ENCODE peak calls at places on chromosomes 3 and 15, in six cellular contexts. One of them, this sample, is unnamed.

GRCh38 chr3:195365371-195365770 is 77.4 kb downstream of the ACAP2 start:
- DNase-seq in HCT116: no peak
- DNase-seq in HepG2: no peak
- DNase-seq in K562: no peak
- DNase-seq in H1: no peak
- DNase-seq in SK-N-SH: no peak
- DNase-seq in this sample: no peak

GRCh38 chr3:42895332-42895868 is 10.5 kb upstream of the ZNF662 start:
- DNase-seq in HCT116: no peak
- DNase-seq in HepG2: no peak
- DNase-seq in K562: no peak
- DNase-seq in H1: no peak
- DNase-seq in SK-N-SH: no peak
- DNase-seq in this sample: no peak

GRCh38 chr3:77041756-77042155 is 1.9 kb downstream of the ROBO2 start:
- DNase-seq in HCT116: no peak
- DNase-seq in HepG2: no peak
- DNase-seq in K562: no peak
- DNase-seq in H1: no peak
- DNase-seq in SK-N-SH: no peak
- DNase-seq in this sample: no peak

GRCh38 chr3:197371521-197372075 is 73.2 kb upstream of the DLG1 start:
- DNase-seq in HCT116: no peak
- DNase-seq in HepG2: no peak
- DNase-seq in K562: no peak
- DNase-seq in H1: no peak
- DNase-seq in SK-N-SH: no peak
- DNase-seq in this sample: no peak

GRCh38 chr3:52172262-52172757 is 18.1 kb upstream of the POC1A start:
- DNase-seq in HCT116: no peak
- DNase-seq in HepG2: no peak
- DNase-seq in K562: no peak
- DNase-seq in H1: no peak
- DNase-seq in SK-N-SH: no peak
- DNase-seq in this sample: no peak

GRCh38 chr3:988790-989189 is 104.0 kb upstream of the CNTN6 start:
- DNase-seq in HCT116: no peak
- DNase-seq in HepG2: no peak
- DNase-seq in K562: no peak
- DNase-seq in H1: no peak
- DNase-seq in SK-N-SH: no peak
- DNase-seq in this sample: no peak

GRCh38 chr15:35000511-35000910 is 12.4 kb upstream of the ZNF770 start:
- DNase-seq in HCT116: peak; percentile 76
- DNase-seq in HepG2: no peak
- DNase-seq in K562: no peak
- DNase-seq in H1: no peak
- DNase-seq in SK-N-SH: no peak
- DNase-seq in this sample: no peak

GRCh38 chr3:144362126-144362525 is 390.5 kb downstream of the DIPK2A start:
- DNase-seq in HCT116: no peak
- DNase-seq in HepG2: no peak
- DNase-seq in K562: no peak
- DNase-seq in H1: no peak
- DNase-seq in SK-N-SH: no peak
- DNase-seq in this sample: no peak

GRCh38 chr3:196339493-196340254 is 1.5 kb upstream of the TM4SF19 start:
- DNase-seq in HCT116: no peak
- DNase-seq in HepG2: peak; percentile 21
- DNase-seq in K562: peak; percentile 34
- DNase-seq in H1: no peak
- DNase-seq in SK-N-SH: no peak
- DNase-seq in this sample: no peak

GRCh38 chr3:12423918-12424634 is 60.2 kb upstream of the TSEN2 start:
- DNase-seq in HCT116: no peak
- DNase-seq in HepG2: no peak
- DNase-seq in K562: no peak
- DNase-seq in H1: peak; percentile 7
- DNase-seq in SK-N-SH: peak; percentile 40
- DNase-seq in this sample: no peak

GRCh38 chr3:149339931-149340309 is 6.5 kb upstream of the TM4SF18 start:
- DNase-seq in HCT116: peak; percentile 93
- DNase-seq in HepG2: peak; percentile 77
- DNase-seq in K562: no peak
- DNase-seq in H1: no peak
- DNase-seq in SK-N-SH: no peak
- DNase-seq in this sample: peak; percentile 17

GRCh38 chr3:149179225-149179624 is 42.4 kb downstream of the CP start:
- DNase-seq in HCT116: no peak
- DNase-seq in HepG2: no peak
- DNase-seq in K562: no peak
- DNase-seq in H1: no peak
- DNase-seq in SK-N-SH: no peak
- DNase-seq in this sample: no peak

GRCh38 chr3:195070321-195070720 is 200.6 kb downstream of the XXYLT1 start:
- DNase-seq in HCT116: no peak
- DNase-seq in HepG2: no peak
- DNase-seq in K562: no peak
- DNase-seq in H1: no peak
- DNase-seq in SK-N-SH: no peak
- DNase-seq in this sample: no peak

GRCh38 chr15:42796955-42797779 is 60.2 kb upstream of the CDAN1 start:
- DNase-seq in HCT116: no peak
- DNase-seq in HepG2: no peak
- DNase-seq in K562: no peak
- DNase-seq in H1: no peak
- DNase-seq in SK-N-SH: no peak
- DNase-seq in this sample: no peak

GRCh38 chr3:161914703-161915102 is 418.1 kb downstream of the OTOL1 start:
- DNase-seq in HCT116: no peak
- DNase-seq in HepG2: peak; percentile 44
- DNase-seq in K562: no peak
- DNase-seq in H1: peak; percentile 64
- DNase-seq in SK-N-SH: peak; percentile 59
- DNase-seq in this sample: peak; percentile 69

GRCh38 chr3:110389005-110389404 is 682.6 kb upstream of the NECTIN3 start:
- DNase-seq in HCT116: no peak
- DNase-seq in HepG2: no peak
- DNase-seq in K562: no peak
- DNase-seq in H1: no peak
- DNase-seq in SK-N-SH: no peak
- DNase-seq in this sample: no peak

GRCh38 chr15:80160570-80161156 is 7.9 kb downstream of the FAH start:
- DNase-seq in HCT116: no peak
- DNase-seq in HepG2: peak; percentile 87
- DNase-seq in K562: peak; percentile 72
- DNase-seq in H1: no peak
- DNase-seq in SK-N-SH: no peak
- DNase-seq in this sample: no peak

GRCh38 chr15:24696855-24697254 is 21.3 kb downstream of the NPAP1 start:
- DNase-seq in HCT116: no peak
- DNase-seq in HepG2: no peak
- DNase-seq in K562: no peak
- DNase-seq in H1: no peak
- DNase-seq in SK-N-SH: no peak
- DNase-seq in this sample: no peak

GRCh38 chr3:100634493-100635272 is 25.3 kb downstream of the ADGRG7 start:
- DNase-seq in HCT116: peak; percentile 31
- DNase-seq in HepG2: peak; percentile 38
- DNase-seq in K562: peak; percentile 37
- DNase-seq in H1: no peak
- DNase-seq in SK-N-SH: no peak
- DNase-seq in this sample: peak; percentile 82

GRCh38 chr15:94360251-94360671 is 128.9 kb downstream of the MCTP2 start:
- DNase-seq in HCT116: no peak
- DNase-seq in HepG2: peak; percentile 55
- DNase-seq in K562: no peak
- DNase-seq in H1: no peak
- DNase-seq in SK-N-SH: no peak
- DNase-seq in this sample: no peak

GRCh38 chr3:126127904-126128303 is 44.0 kb upstream of the SLC41A3 start:
- DNase-seq in HCT116: no peak
- DNase-seq in HepG2: no peak
- DNase-seq in K562: no peak
- DNase-seq in H1: peak; percentile 33
- DNase-seq in SK-N-SH: peak; percentile 15
- DNase-seq in this sample: no peak

GRCh38 chr3:150870406-150870805 is 34.8 kb downstream of the MINDY4B start:
- DNase-seq in HCT116: no peak
- DNase-seq in HepG2: no peak
- DNase-seq in K562: no peak
- DNase-seq in H1: no peak
- DNase-seq in SK-N-SH: no peak
- DNase-seq in this sample: no peak

GRCh38 chr3:159824341-159824740 is 164.3 kb upstream of the IL12A start:
- DNase-seq in HCT116: peak; percentile 56
- DNase-seq in HepG2: peak; percentile 34
- DNase-seq in K562: no peak
- DNase-seq in H1: no peak
- DNase-seq in SK-N-SH: no peak
- DNase-seq in this sample: peak; percentile 51

DNA sequence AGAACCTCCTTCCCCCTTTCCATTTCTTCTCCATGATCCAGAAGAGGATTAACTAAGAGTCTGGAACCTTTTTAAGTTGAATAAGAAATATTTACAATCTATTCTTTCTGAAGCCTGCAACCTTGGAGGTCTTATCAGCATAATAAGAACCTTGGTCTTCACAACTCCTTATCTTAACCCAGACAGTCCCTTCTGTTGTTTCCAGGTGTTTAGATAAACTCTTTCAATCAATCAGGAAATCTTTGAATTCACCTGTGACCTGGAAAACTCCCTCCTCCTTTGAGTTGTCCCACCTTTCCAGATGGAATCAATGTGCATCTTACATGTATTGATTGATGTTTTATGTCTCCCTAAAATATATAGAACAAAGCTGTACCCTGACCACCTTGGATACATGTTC is 3.6 kb upstream of the DHX36 start:
- DNase-seq in HCT116: no peak
- DNase-seq in HepG2: no peak
- DNase-seq in K562: no peak
- DNase-seq in H1: no peak
- DNase-seq in SK-N-SH: no peak
- DNase-seq in this sample: no peak
- TF ChIP-seq JUND in HCT116: no peak
- TF ChIP-seq JUND in HepG2: no peak
- TF ChIP-seq JUND in K562: no peak
- TF ChIP-seq JUND in H1: no peak
- TF ChIP-seq JUND in SK-N-SH: no peak
- TF ChIP-seq JUND in this sample: no peak

DNA sequence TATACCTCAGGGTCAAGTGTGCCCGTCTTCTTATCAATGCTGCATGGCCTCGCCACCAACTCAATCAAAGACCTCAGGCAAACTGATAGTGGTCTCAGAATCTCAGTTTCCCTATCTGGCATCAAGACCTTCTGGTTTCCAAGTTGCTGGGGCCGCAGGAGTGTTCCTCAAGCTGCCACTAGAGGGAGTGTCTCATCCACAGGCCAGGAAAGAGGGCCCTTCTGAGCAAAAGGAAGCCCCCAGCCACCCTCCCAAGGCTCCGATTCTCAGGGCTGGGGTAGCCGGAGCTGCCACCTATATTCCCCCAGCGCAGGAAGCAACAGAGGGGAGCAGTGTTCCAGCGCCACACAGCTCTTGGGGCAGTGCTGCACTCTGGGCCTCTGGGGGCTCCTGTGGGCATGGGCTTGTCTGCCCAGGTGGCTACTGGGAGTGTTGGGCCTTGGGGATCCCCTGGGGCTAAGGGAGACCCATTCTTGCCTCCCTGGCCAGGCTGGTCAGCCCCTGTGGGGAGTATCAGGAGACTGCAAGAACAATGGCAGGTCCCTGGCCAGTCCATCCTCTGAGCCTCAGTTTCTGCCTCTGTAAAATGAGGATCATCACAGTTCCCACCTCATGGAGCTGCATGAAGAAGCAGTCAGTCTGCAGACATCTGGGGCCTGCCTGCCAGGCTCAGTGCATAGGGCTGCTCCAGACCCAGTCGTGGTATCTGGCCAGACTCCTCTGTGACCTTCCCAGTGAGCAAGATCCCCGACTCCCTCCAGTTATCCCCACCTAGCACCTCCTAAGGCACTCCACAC is 23.4 kb upstream of the SEC13 start:
- DNase-seq in HCT116: no peak
- DNase-seq in HepG2: no peak
- DNase-seq in K562: peak; percentile 78
- DNase-seq in H1: peak; percentile 85
- DNase-seq in SK-N-SH: peak; percentile 86
- DNase-seq in this sample: peak; percentile 77
- TF ChIP-seq JUND in HCT116: no peak
- TF ChIP-seq JUND in HepG2: no peak
- TF ChIP-seq JUND in K562: no peak
- TF ChIP-seq JUND in H1: no peak
- TF ChIP-seq JUND in SK-N-SH: no peak
- TF ChIP-seq JUND in this sample: no peak

DNA sequence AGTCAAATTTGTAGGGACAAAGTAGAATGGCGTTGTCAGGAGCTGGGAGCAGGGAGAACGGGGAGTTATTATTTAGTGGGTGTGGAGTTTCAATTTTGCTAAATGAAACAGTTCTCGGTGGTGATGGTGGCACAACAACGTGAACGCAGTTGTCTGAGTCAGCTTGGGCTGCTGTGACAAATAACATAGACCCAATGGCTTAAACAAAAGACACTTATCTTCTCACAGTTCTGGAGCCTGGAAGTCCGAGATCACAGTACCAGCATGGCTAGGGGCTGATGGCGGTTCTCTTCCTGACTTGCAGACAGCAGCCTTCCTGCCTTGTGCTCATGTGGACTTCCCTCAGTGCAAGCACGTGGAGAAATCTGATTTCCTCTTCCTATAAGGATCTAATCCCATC is 90.2 kb downstream of the CHSY1 start:
- DNase-seq in HCT116: no peak
- DNase-seq in HepG2: no peak
- DNase-seq in K562: no peak
- DNase-seq in H1: no peak
- DNase-seq in SK-N-SH: no peak
- DNase-seq in this sample: no peak
- TF ChIP-seq JUND in HCT116: no peak
- TF ChIP-seq JUND in HepG2: no peak
- TF ChIP-seq JUND in K562: no peak
- TF ChIP-seq JUND in H1: no peak
- TF ChIP-seq JUND in SK-N-SH: no peak
- TF ChIP-seq JUND in this sample: no peak

GRCh38 chr3:86978111-86978528 is 12.8 kb downstream of the VGLL3 start:
- DNase-seq in HCT116: no peak
- DNase-seq in HepG2: no peak
- DNase-seq in K562: no peak
- DNase-seq in H1: no peak
- DNase-seq in SK-N-SH: no peak
- DNase-seq in this sample: no peak
- TF ChIP-seq JUND in HCT116: no peak
- TF ChIP-seq JUND in HepG2: no peak
- TF ChIP-seq JUND in K562: no peak
- TF ChIP-seq JUND in H1: no peak
- TF ChIP-seq JUND in SK-N-SH: no peak
- TF ChIP-seq JUND in this sample: no peak

DNA sequence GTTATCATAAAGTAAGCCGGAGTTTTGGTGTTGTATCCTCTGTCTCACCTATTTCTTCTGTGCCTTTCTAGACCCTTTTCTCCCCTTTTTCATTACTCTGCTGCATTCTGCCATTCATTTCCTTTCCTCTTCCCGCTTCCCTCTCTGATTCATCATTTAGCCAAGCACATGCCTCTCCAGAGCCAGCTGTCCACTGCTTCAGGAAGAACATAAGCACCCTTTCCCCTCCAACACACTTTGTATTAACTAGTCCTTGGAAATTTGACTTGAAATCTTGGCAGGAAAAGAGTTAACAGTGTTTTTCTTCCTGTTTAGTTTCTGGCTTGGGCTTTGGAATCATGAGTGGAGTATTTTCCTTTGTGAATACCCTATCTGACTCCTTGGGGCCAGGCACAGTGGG is 9.7 kb downstream of the APH1B start:
- DNase-seq in HCT116: no peak
- DNase-seq in HepG2: no peak
- DNase-seq in K562: no peak
- DNase-seq in H1: no peak
- DNase-seq in SK-N-SH: no peak
- DNase-seq in this sample: no peak
- TF ChIP-seq JUND in HCT116: no peak
- TF ChIP-seq JUND in HepG2: no peak
- TF ChIP-seq JUND in K562: no peak
- TF ChIP-seq JUND in H1: no peak
- TF ChIP-seq JUND in SK-N-SH: peak; percentile 8
- TF ChIP-seq JUND in this sample: no peak